ENCODE peak calls at places on chromosomes 3 and 15, in seven cellular contexts. One of them, this sample, is unnamed.

GRCh38 chr3:150843241-150843640 is 62.0 kb downstream of the MINDY4B start:
- DNase-seq in Peyer's patch: no peak
- DNase-seq in MM.1S: no peak
- DNase-seq in GM13976: no peak
- DNase-seq in aorta: no peak
- DNase-seq in osteocyte: no peak
- DNase-seq in head of caudate nucleus: no peak
- DNase-seq in this sample: no peak

GRCh38 chr15:60406513-60407124 is 8.8 kb upstream of the ANXA2 start:
- DNase-seq in Peyer's patch: no peak
- DNase-seq in GM13976: no peak
- DNase-seq in head of caudate nucleus: no peak
- DNase-seq in osteocyte: no peak
- DNase-seq in aorta: no peak
- DNase-seq in MM.1S: no peak
- DNase-seq in this sample: no peak

GRCh38 chr15:83107841-83108181 is 366 bp downstream of the TM6SF1 start:
- DNase-seq in osteocyte: no peak
- DNase-seq in MM.1S: no peak
- DNase-seq in Peyer's patch: no peak
- DNase-seq in head of caudate nucleus: no peak
- DNase-seq in aorta: no peak
- DNase-seq in GM13976: no peak
- DNase-seq in this sample: no peak

GRCh38 chr3:10387881-10388621 is 67.1 kb upstream of the SEC13 start:
- DNase-seq in osteocyte: no peak
- DNase-seq in head of caudate nucleus: no peak
- DNase-seq in GM13976: no peak
- DNase-seq in aorta: no peak
- DNase-seq in MM.1S: no peak
- DNase-seq in Peyer's patch: no peak
- DNase-seq in this sample: no peak

GRCh38 chr3:68889328-68889727 is 43.0 kb downstream of the TAFA4 start:
- DNase-seq in osteocyte: no peak
- DNase-seq in Peyer's patch: no peak
- DNase-seq in GM13976: no peak
- DNase-seq in head of caudate nucleus: no peak
- DNase-seq in aorta: no peak
- DNase-seq in MM.1S: no peak
- DNase-seq in this sample: no peak

GRCh38 chr15:73270366-73271097 is 98.2 kb downstream of the HCN4 start:
- DNase-seq in GM13976: no peak
- DNase-seq in Peyer's patch: no peak
- DNase-seq in MM.1S: no peak
- DNase-seq in aorta: no peak
- DNase-seq in osteocyte: no peak
- DNase-seq in head of caudate nucleus: no peak
- DNase-seq in this sample: no peak

GRCh38 chr15:80242132-80242769 is 9.8 kb downstream of the CTXND1 start:
- DNase-seq in aorta: no peak
- DNase-seq in GM13976: peak
- DNase-seq in osteocyte: no peak
- DNase-seq in head of caudate nucleus: no peak
- DNase-seq in Peyer's patch: peak
- DNase-seq in MM.1S: peak
- DNase-seq in this sample: peak

GRCh38 chr3:66487475-66487874 is 13.3 kb downstream of the LRIG1 start:
- DNase-seq in osteocyte: no peak
- DNase-seq in Peyer's patch: no peak
- DNase-seq in MM.1S: no peak
- DNase-seq in GM13976: no peak
- DNase-seq in aorta: no peak
- DNase-seq in head of caudate nucleus: no peak
- DNase-seq in this sample: no peak

GRCh38 chr3:176796371-176796770 is 400.9 kb downstream of the TBL1XR1 start:
- DNase-seq in aorta: no peak
- DNase-seq in head of caudate nucleus: no peak
- DNase-seq in Peyer's patch: no peak
- DNase-seq in GM13976: no peak
- DNase-seq in osteocyte: no peak
- DNase-seq in MM.1S: no peak
- DNase-seq in this sample: no peak

GRCh38 chr3:52204337-52205073 is 6.5 kb downstream of the ALAS1 start:
- DNase-seq in GM13976: no peak
- DNase-seq in osteocyte: no peak
- DNase-seq in Peyer's patch: no peak
- DNase-seq in head of caudate nucleus: no peak
- DNase-seq in MM.1S: peak
- DNase-seq in aorta: no peak
- DNase-seq in this sample: no peak

GRCh38 chr3:80000022-80000421 is 232.2 kb upstream of the ROBO1 start:
- DNase-seq in Peyer's patch: no peak
- DNase-seq in MM.1S: no peak
- DNase-seq in GM13976: no peak
- DNase-seq in osteocyte: no peak
- DNase-seq in head of caudate nucleus: no peak
- DNase-seq in aorta: no peak
- DNase-seq in this sample: no peak

GRCh38 chr15:39118510-39118909 is 462.4 kb upstream of the THBS1 start:
- DNase-seq in osteocyte: no peak
- DNase-seq in aorta: no peak
- DNase-seq in head of caudate nucleus: no peak
- DNase-seq in MM.1S: no peak
- DNase-seq in GM13976: no peak
- DNase-seq in Peyer's patch: no peak
- DNase-seq in this sample: no peak

GRCh38 chr3:129278970-129279906 is 568 bp downstream of the HMCES start:
- DNase-seq in GM13976: peak
- DNase-seq in osteocyte: no peak
- DNase-seq in Peyer's patch: peak
- DNase-seq in aorta: peak
- DNase-seq in MM.1S: peak
- DNase-seq in head of caudate nucleus: peak
- DNase-seq in this sample: peak

GRCh38 chr3:73622135-73622534 is 2.6 kb downstream of the PDZRN3 start:
- DNase-seq in GM13976: no peak
- DNase-seq in osteocyte: peak
- DNase-seq in MM.1S: no peak
- DNase-seq in Peyer's patch: peak
- DNase-seq in aorta: peak
- DNase-seq in head of caudate nucleus: no peak
- DNase-seq in this sample: no peak

GRCh38 chr3:16188071-16188470 is 13.6 kb downstream of the GALNT15 start:
- DNase-seq in osteocyte: no peak
- DNase-seq in head of caudate nucleus: no peak
- DNase-seq in MM.1S: no peak
- DNase-seq in aorta: no peak
- DNase-seq in GM13976: no peak
- DNase-seq in Peyer's patch: no peak
- DNase-seq in this sample: no peak

GRCh38 chr15:98796685-98797084 is 148.3 kb downstream of the IGF1R start:
- DNase-seq in MM.1S: no peak
- DNase-seq in aorta: no peak
- DNase-seq in GM13976: no peak
- DNase-seq in osteocyte: no peak
- DNase-seq in head of caudate nucleus: no peak
- DNase-seq in Peyer's patch: no peak
- DNase-seq in this sample: no peak

GRCh38 chr3:32791833-32792232 is 26.0 kb upstream of the TRIM71 start:
- DNase-seq in head of caudate nucleus: no peak
- DNase-seq in GM13976: no peak
- DNase-seq in osteocyte: no peak
- DNase-seq in Peyer's patch: no peak
- DNase-seq in MM.1S: no peak
- DNase-seq in aorta: no peak
- DNase-seq in this sample: no peak

GRCh38 chr15:83250766-83251165 is 33.7 kb downstream of the BNC1 start:
- DNase-seq in aorta: no peak
- DNase-seq in Peyer's patch: no peak
- DNase-seq in osteocyte: no peak
- DNase-seq in MM.1S: no peak
- DNase-seq in GM13976: no peak
- DNase-seq in head of caudate nucleus: no peak
- DNase-seq in this sample: no peak

GRCh38 chr3:46706771-46707582 is 5.8 kb downstream of the TMIE start:
- DNase-seq in MM.1S: no peak
- DNase-seq in head of caudate nucleus: no peak
- DNase-seq in osteocyte: no peak
- DNase-seq in GM13976: no peak
- DNase-seq in Peyer's patch: peak
- DNase-seq in aorta: peak
- DNase-seq in this sample: no peak

GRCh38 chr3:64355473-64355872 is 130.2 kb upstream of the PRICKLE2 start:
- DNase-seq in head of caudate nucleus: no peak
- DNase-seq in Peyer's patch: peak
- DNase-seq in osteocyte: no peak
- DNase-seq in aorta: no peak
- DNase-seq in GM13976: no peak
- DNase-seq in MM.1S: no peak
- DNase-seq in this sample: peak

GRCh38 chr3:168839692-168840091 is 744.0 kb upstream of the GOLIM4 start:
- DNase-seq in osteocyte: no peak
- DNase-seq in head of caudate nucleus: no peak
- DNase-seq in MM.1S: no peak
- DNase-seq in Peyer's patch: no peak
- DNase-seq in GM13976: no peak
- DNase-seq in aorta: no peak
- DNase-seq in this sample: no peak

GRCh38 chr3:63654931-63655330 is 2.5 kb downstream of the SNTN start:
- DNase-seq in osteocyte: no peak
- DNase-seq in Peyer's patch: no peak
- DNase-seq in aorta: no peak
- DNase-seq in GM13976: no peak
- DNase-seq in MM.1S: no peak
- DNase-seq in head of caudate nucleus: no peak
- DNase-seq in this sample: no peak

GRCh38 chr15:93088200-93088980 is 621 bp downstream of the RGMA start:
- DNase-seq in Peyer's patch: no peak
- DNase-seq in MM.1S: peak
- DNase-seq in head of caudate nucleus: no peak
- DNase-seq in GM13976: peak
- DNase-seq in aorta: peak
- DNase-seq in osteocyte: no peak
- DNase-seq in this sample: no peak

GRCh38 chr3:33636125-33636855 is 81.8 kb downstream of the CLASP2 start:
- DNase-seq in Peyer's patch: no peak
- DNase-seq in MM.1S: peak
- DNase-seq in head of caudate nucleus: no peak
- DNase-seq in aorta: no peak
- DNase-seq in GM13976: peak
- DNase-seq in osteocyte: no peak
- DNase-seq in this sample: peak

GRCh38 chr15:42825599-42825998 is 88.7 kb upstream of the CDAN1 start:
- DNase-seq in GM13976: no peak
- DNase-seq in head of caudate nucleus: no peak
- DNase-seq in osteocyte: no peak
- DNase-seq in MM.1S: no peak
- DNase-seq in aorta: no peak
- DNase-seq in Peyer's patch: no peak
- DNase-seq in this sample: no peak

GRCh38 chr15:31274496-31275330 is 51.9 kb upstream of the KLF13 start:
- DNase-seq in MM.1S: no peak
- DNase-seq in osteocyte: peak
- DNase-seq in Peyer's patch: peak
- DNase-seq in GM13976: peak
- DNase-seq in aorta: peak
- DNase-seq in head of caudate nucleus: no peak
- DNase-seq in this sample: no peak

GRCh38 chr3:38730281-38730680 is 80.8 kb upstream of the SCN5A start:
- DNase-seq in GM13976: no peak
- DNase-seq in aorta: no peak
- DNase-seq in Peyer's patch: no peak
- DNase-seq in head of caudate nucleus: no peak
- DNase-seq in osteocyte: no peak
- DNase-seq in MM.1S: no peak
- DNase-seq in this sample: no peak

GRCh38 chr3:185215873-185216586 is 37.8 kb downstream of the EHHADH start:
- DNase-seq in aorta: no peak
- DNase-seq in head of caudate nucleus: no peak
- DNase-seq in MM.1S: peak
- DNase-seq in GM13976: peak
- DNase-seq in Peyer's patch: no peak
- DNase-seq in osteocyte: no peak
- DNase-seq in this sample: peak

GRCh38 chr3:36540898-36541518 is 160.7 kb downstream of the STAC start:
- DNase-seq in head of caudate nucleus: no peak
- DNase-seq in GM13976: no peak
- DNase-seq in aorta: no peak
- DNase-seq in osteocyte: no peak
- DNase-seq in Peyer's patch: no peak
- DNase-seq in MM.1S: peak
- DNase-seq in this sample: no peak

GRCh38 chr3:8550619-8551018 is 49.0 kb downstream of the LMCD1 start:
- DNase-seq in GM13976: no peak
- DNase-seq in head of caudate nucleus: no peak
- DNase-seq in Peyer's patch: no peak
- DNase-seq in osteocyte: no peak
- DNase-seq in MM.1S: no peak
- DNase-seq in aorta: no peak
- DNase-seq in this sample: no peak

GRCh38 chr15:67189326-67190051 is 65.0 kb downstream of the AAGAB start:
- DNase-seq in osteocyte: peak
- DNase-seq in aorta: peak
- DNase-seq in GM13976: peak
- DNase-seq in head of caudate nucleus: no peak
- DNase-seq in Peyer's patch: no peak
- DNase-seq in MM.1S: no peak
- DNase-seq in this sample: no peak

GRCh38 chr15:52290329-52290728 is 5.3 kb downstream of the MYO5C start:
- DNase-seq in Peyer's patch: no peak
- DNase-seq in GM13976: no peak
- DNase-seq in osteocyte: no peak
- DNase-seq in aorta: no peak
- DNase-seq in MM.1S: peak
- DNase-seq in head of caudate nucleus: no peak
- DNase-seq in this sample: peak

GRCh38 chr15:64651573-64652260 is 123.7 kb downstream of the RBPMS2 start:
- DNase-seq in Peyer's patch: peak
- DNase-seq in head of caudate nucleus: no peak
- DNase-seq in osteocyte: no peak
- DNase-seq in GM13976: peak
- DNase-seq in aorta: no peak
- DNase-seq in MM.1S: peak
- DNase-seq in this sample: peak

This sample was measured in GM12865.